ENCODE peak calls at places on chromosomes 5 and 9, in four cellular contexts. One of them, this sample, is unnamed.

GRCh38 chr5:78203815-78204214 is 90.7 kb downstream of the AP3B1 start:
- DNase-seq in upper lobe of right lung: no peak
- DNase-seq in psoas muscle: no peak
- DNase-seq in K562: no peak
- DNase-seq in this sample: no peak

GRCh38 chr5:24642022-24642421 is 2.8 kb downstream of the CDH10 start:
- DNase-seq in upper lobe of right lung: no peak
- DNase-seq in psoas muscle: no peak
- DNase-seq in K562: no peak
- DNase-seq in this sample: no peak

GRCh38 chr9:91500509-91501011 is 76.9 kb upstream of the NFIL3 start:
- DNase-seq in upper lobe of right lung: no peak
- DNase-seq in psoas muscle: no peak
- DNase-seq in K562: peak
- DNase-seq in this sample: no peak

GRCh38 chr9:84101892-84102632 is 121.5 kb downstream of the RMI1 start:
- DNase-seq in upper lobe of right lung: no peak
- DNase-seq in psoas muscle: no peak
- DNase-seq in K562: no peak
- DNase-seq in this sample: no peak

GRCh38 chr9:105385372-105385985 is 62.4 kb upstream of the FSD1L start:
- DNase-seq in upper lobe of right lung: no peak
- DNase-seq in psoas muscle: no peak
- DNase-seq in K562: peak
- DNase-seq in this sample: peak

GRCh38 chr9:109729513-109729912 is 50.5 kb upstream of the PALM2AKAP2 start:
- DNase-seq in upper lobe of right lung: no peak
- DNase-seq in psoas muscle: no peak
- DNase-seq in K562: no peak
- DNase-seq in this sample: no peak

GRCh38 chr5:127028822-127029457 is 1.4 kb downstream of the MARCHF3 start:
- DNase-seq in upper lobe of right lung: no peak
- DNase-seq in psoas muscle: no peak
- DNase-seq in K562: peak
- DNase-seq in this sample: no peak

GRCh38 chr9:4147476-4148214 is 152.2 kb downstream of the GLIS3 start:
- DNase-seq in upper lobe of right lung: no peak
- DNase-seq in psoas muscle: no peak
- DNase-seq in K562: no peak
- DNase-seq in this sample: no peak

GRCh38 chr9:121274851-121275250 is 6.9 kb downstream of the GSN start:
- DNase-seq in upper lobe of right lung: no peak
- DNase-seq in psoas muscle: no peak
- DNase-seq in K562: no peak
- DNase-seq in this sample: no peak

GRCh38 chr9:137380606-137381005 is 42.4 kb downstream of the EXD3 start:
- DNase-seq in upper lobe of right lung: no peak
- DNase-seq in psoas muscle: no peak
- DNase-seq in K562: no peak
- DNase-seq in this sample: no peak

GRCh38 chr9:83313771-83314170 is 224.4 kb downstream of the FRMD3 start:
- DNase-seq in upper lobe of right lung: no peak
- DNase-seq in psoas muscle: no peak
- DNase-seq in K562: no peak
- DNase-seq in this sample: no peak

GRCh38 chr5:168592014-168592368 is 12.8 kb upstream of the PANK3 start:
- DNase-seq in upper lobe of right lung: peak
- DNase-seq in psoas muscle: no peak
- DNase-seq in K562: no peak
- DNase-seq in this sample: no peak

GRCh38 chr5:1140188-1140817 is 28.4 kb upstream of the SLC12A7 start:
- DNase-seq in upper lobe of right lung: peak
- DNase-seq in psoas muscle: peak
- DNase-seq in K562: peak
- DNase-seq in this sample: peak

GRCh38 chr5:104265531-104266130 is 703.0 kb upstream of the NUDT12 start:
- DNase-seq in upper lobe of right lung: no peak
- DNase-seq in psoas muscle: no peak
- DNase-seq in K562: no peak
- DNase-seq in this sample: no peak

GRCh38 chr9:19914044-19914443 is 125.2 kb upstream of the SLC24A2 start:
- DNase-seq in upper lobe of right lung: no peak
- DNase-seq in psoas muscle: no peak
- DNase-seq in K562: no peak
- DNase-seq in this sample: no peak

GRCh38 chr5:171518916-171519315 is 99.5 kb downstream of the FGF18 start:
- DNase-seq in upper lobe of right lung: no peak
- DNase-seq in psoas muscle: no peak
- DNase-seq in K562: no peak
- DNase-seq in this sample: no peak

GRCh38 chr5:180353963-180354574 is 933 bp upstream of the GFPT2 start:
- DNase-seq in upper lobe of right lung: no peak
- DNase-seq in psoas muscle: no peak
- DNase-seq in K562: no peak
- DNase-seq in this sample: no peak

GRCh38 chr9:136619742-136620440 is 42.8 kb upstream of the EGFL7 start:
- DNase-seq in upper lobe of right lung: peak
- DNase-seq in psoas muscle: peak
- DNase-seq in K562: no peak
- DNase-seq in this sample: no peak

GRCh38 chr5:170451764-170452365 is 52.0 kb upstream of the KCNIP1 start:
- DNase-seq in upper lobe of right lung: no peak
- DNase-seq in psoas muscle: no peak
- DNase-seq in K562: no peak
- DNase-seq in this sample: no peak

GRCh38 chr9:16637938-16638337 is 232.5 kb downstream of the BNC2 start:
- DNase-seq in upper lobe of right lung: no peak
- DNase-seq in psoas muscle: no peak
- DNase-seq in K562: no peak
- DNase-seq in this sample: no peak

GRCh38 chr5:105868038-105868775 is 1802.5 kb downstream of the EFNA5 start:
- DNase-seq in upper lobe of right lung: no peak
- DNase-seq in psoas muscle: no peak
- DNase-seq in K562: no peak
- DNase-seq in this sample: no peak

GRCh38 chr5:56329652-56330051 is 96.5 kb upstream of the ANKRD55 start:
- DNase-seq in upper lobe of right lung: no peak
- DNase-seq in psoas muscle: no peak
- DNase-seq in K562: no peak
- DNase-seq in this sample: no peak

GRCh38 chr5:56105511-56106372 is 111.0 kb upstream of the IL6ST start:
- DNase-seq in upper lobe of right lung: no peak
- DNase-seq in psoas muscle: no peak
- DNase-seq in K562: no peak
- DNase-seq in this sample: no peak

GRCh38 chr9:25537857-25538256 is 140.4 kb downstream of the TUSC1 start:
- DNase-seq in upper lobe of right lung: no peak
- DNase-seq in psoas muscle: no peak
- DNase-seq in K562: no peak
- DNase-seq in this sample: no peak

GRCh38 chr9:96674914-96675538 is 19.9 kb upstream of the PRXL2C start:
- DNase-seq in upper lobe of right lung: no peak
- DNase-seq in psoas muscle: no peak
- DNase-seq in K562: no peak
- DNase-seq in this sample: no peak

GRCh38 chr5:79107020-79107796 is 4.4 kb upstream of the BHMT start:
- DNase-seq in upper lobe of right lung: no peak
- DNase-seq in psoas muscle: no peak
- DNase-seq in K562: no peak
- DNase-seq in this sample: no peak

GRCh38 chr5:83917261-83917908 is 196.7 kb upstream of the HAPLN1 start:
- DNase-seq in upper lobe of right lung: no peak
- DNase-seq in psoas muscle: no peak
- DNase-seq in K562: no peak
- DNase-seq in this sample: no peak

GRCh38 chr5:95441631-95442030 is 50.5 kb downstream of the FAM81B start:
- DNase-seq in upper lobe of right lung: no peak
- DNase-seq in psoas muscle: no peak
- DNase-seq in K562: no peak
- DNase-seq in this sample: no peak

GRCh38 chr5:95448836-95449235 is 57.7 kb downstream of the FAM81B start:
- DNase-seq in upper lobe of right lung: no peak
- DNase-seq in psoas muscle: no peak
- DNase-seq in K562: no peak
- DNase-seq in this sample: no peak

GRCh38 chr5:95446560-95447221 is 55.5 kb downstream of the FAM81B start:
- DNase-seq in upper lobe of right lung: no peak
- DNase-seq in psoas muscle: no peak
- DNase-seq in K562: no peak
- DNase-seq in this sample: no peak

GRCh38 chr5:95446009-95446408 is 54.8 kb downstream of the FAM81B start:
- DNase-seq in upper lobe of right lung: no peak
- DNase-seq in psoas muscle: no peak
- DNase-seq in K562: peak
- DNase-seq in this sample: no peak

DNA sequence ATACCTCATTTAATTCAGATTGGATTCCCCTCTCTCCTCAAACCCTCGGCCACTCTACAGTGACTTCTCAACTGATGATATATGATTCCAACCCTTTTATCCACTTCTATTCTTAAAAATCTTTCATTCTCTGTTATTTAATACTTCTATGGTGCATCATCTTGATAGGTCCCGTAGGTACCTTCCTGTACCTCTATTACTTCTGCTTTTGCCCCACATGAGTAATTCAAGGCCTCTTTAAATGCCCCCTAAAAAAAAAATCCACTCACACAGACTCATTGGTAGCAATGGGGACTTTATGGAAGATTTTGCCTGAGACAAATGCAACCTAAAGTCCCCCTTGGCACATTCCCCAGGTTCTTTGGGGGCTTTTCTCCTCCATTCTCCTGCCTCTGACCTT is 54.3 kb downstream of the FAM81B start:
- DNase-seq in upper lobe of right lung: no peak
- DNase-seq in psoas muscle: no peak
- DNase-seq in K562: no peak
- DNase-seq in this sample: no peak
- H3K27ac ChIP-seq in upper lobe of right lung: no peak
- H3K27ac ChIP-seq in psoas muscle: no peak
- H3K27ac ChIP-seq in K562: no peak
- H3K27ac ChIP-seq in this sample: no peak

GRCh38 chr5:143596500-143596820 is 193.0 kb upstream of the NR3C1 start:
- DNase-seq in upper lobe of right lung: no peak
- DNase-seq in psoas muscle: no peak
- DNase-seq in K562: no peak
- DNase-seq in this sample: no peak
- H3K27ac ChIP-seq in upper lobe of right lung: no peak
- H3K27ac ChIP-seq in psoas muscle: no peak
- H3K27ac ChIP-seq in K562: no peak
- H3K27ac ChIP-seq in this sample: no peak

GRCh38 chr5:177511796-177512675 is 2.4 kb upstream of the DOK3 start:
- DNase-seq in upper lobe of right lung: no peak
- DNase-seq in psoas muscle: no peak
- DNase-seq in K562: no peak
- DNase-seq in this sample: no peak

GRCh38 chr5:177509991-177510566 is 453 bp upstream of the DOK3 start:
- DNase-seq in upper lobe of right lung: no peak
- DNase-seq in psoas muscle: no peak
- DNase-seq in K562: no peak
- DNase-seq in this sample: no peak

GRCh38 chr5:177512736-177513380 is 3.2 kb upstream of the DOK3 start:
- DNase-seq in upper lobe of right lung: no peak
- DNase-seq in psoas muscle: no peak
- DNase-seq in K562: no peak
- DNase-seq in this sample: no peak

GRCh38 chr5:177510567-177511053 is 984 bp upstream of the DOK3 start:
- DNase-seq in upper lobe of right lung: peak
- DNase-seq in psoas muscle: no peak
- DNase-seq in K562: no peak
- DNase-seq in this sample: no peak

DNA sequence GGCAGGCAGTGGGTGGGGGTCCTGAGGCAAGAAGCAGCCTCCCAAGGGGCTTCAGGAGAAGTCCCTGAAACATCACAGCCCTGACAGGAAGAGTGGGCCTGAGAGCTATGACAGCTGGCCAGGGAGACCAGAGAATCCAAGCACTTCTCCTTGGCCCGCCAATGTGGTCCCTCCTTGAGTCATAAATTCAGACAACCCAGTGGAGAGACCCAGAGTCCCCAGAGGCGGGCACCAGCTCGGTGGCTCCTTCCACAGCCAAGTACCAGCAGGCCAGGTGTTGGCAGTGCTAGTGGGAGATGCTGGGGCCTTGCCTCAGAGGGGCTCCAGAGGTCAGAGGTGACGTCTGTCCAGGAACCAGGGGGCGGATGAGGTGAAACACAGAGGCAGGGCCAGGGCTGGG is 1.6 kb upstream of the DOK3 start:
- DNase-seq in upper lobe of right lung: no peak
- DNase-seq in psoas muscle: no peak
- DNase-seq in K562: no peak
- DNase-seq in this sample: no peak
- H3K27ac ChIP-seq in upper lobe of right lung: peak
- H3K27ac ChIP-seq in psoas muscle: no peak
- H3K27ac ChIP-seq in K562: no peak
- H3K27ac ChIP-seq in this sample: no peak

DNA sequence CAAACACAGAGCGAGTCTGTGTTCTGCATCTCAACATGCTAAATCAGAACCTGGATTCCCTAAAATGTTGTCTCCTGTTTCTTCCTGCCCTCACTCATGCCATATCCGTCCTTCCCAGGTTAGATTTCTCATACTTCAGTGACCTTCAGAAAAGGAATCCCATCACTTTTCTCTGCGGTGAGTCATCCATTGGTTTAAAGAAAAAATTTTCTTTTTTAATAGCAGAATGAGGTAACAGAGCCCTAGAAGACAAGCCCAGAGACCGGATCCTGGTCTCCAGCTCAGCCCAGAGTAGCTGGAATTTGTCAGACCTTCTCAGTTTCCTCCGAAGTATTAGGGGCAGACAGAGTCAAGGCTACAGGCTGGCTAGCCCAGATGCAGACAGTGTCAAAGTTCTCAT is 143.2 kb upstream of the DMRT1 start:
- DNase-seq in upper lobe of right lung: no peak
- DNase-seq in psoas muscle: no peak
- DNase-seq in K562: no peak
- DNase-seq in this sample: no peak
- H3K27ac ChIP-seq in upper lobe of right lung: no peak
- H3K27ac ChIP-seq in psoas muscle: peak
- H3K27ac ChIP-seq in K562: no peak
- H3K27ac ChIP-seq in this sample: peak

GRCh38 chr9:34686732-34687131 is 4.3 kb downstream of the CCL19 start:
- DNase-seq in upper lobe of right lung: no peak
- DNase-seq in psoas muscle: no peak
- DNase-seq in K562: no peak
- DNase-seq in this sample: no peak
- H3K27ac ChIP-seq in upper lobe of right lung: no peak
- H3K27ac ChIP-seq in psoas muscle: no peak
- H3K27ac ChIP-seq in K562: no peak
- H3K27ac ChIP-seq in this sample: no peak

This sample was measured in caudate nucleus.